ENCODE peak calls at places on chromosomes 11 and 22, in eight cellular contexts. L is H1, M is PC-3, D is MM.1S, J is DND-41, R is IMR-90, E is PC-9, I is fibroblast of lung. K is an unnamed sample.

GRCh38 chr11:10261821-10262220 is 32.2 kb downstream of the SBF2 start:
- DNase-seq in L (no peak), J (no peak), I (peak; percentile 17), E (no peak), R (peak; percentile 61), M (peak; percentile 25), D (no peak), K (no peak)

GRCh38 chr11:65852508-65853248 is 5.3 kb downstream of the CFL1 start:
- DNase-seq in E (no peak), D (no peak), M (no peak), R (no peak), I (no peak), L (no peak), J (peak; percentile 23), K (peak; percentile 59)

GRCh38 chr11:118015385-118015841 is 29.2 kb downstream of the IL10RA start:
- DNase-seq in L (no peak), D (no peak), E (no peak), R (no peak), I (no peak), M (no peak), J (no peak), K (no peak)

GRCh38 chr22:42902875-42903510 is 45.9 kb upstream of the ARFGAP3 start:
- DNase-seq in M (no peak), L (peak; percentile 10), D (no peak), I (peak; percentile 61), J (no peak), E (no peak), R (peak; percentile 87), K (no peak)

GRCh38 chr22:29481265-29482000 is 1.4 kb downstream of the NEFH start:
- DNase-seq in I (peak; percentile 41), M (no peak), E (no peak), R (no peak), D (no peak), L (no peak), J (no peak), K (no peak)

GRCh38 chr11:113618360-113618759 is 87.7 kb downstream of the TMPRSS5 start:
- DNase-seq in L (no peak), E (no peak), M (peak; percentile 98), D (no peak), J (no peak), R (peak; percentile 10), I (peak; percentile 8), K (no peak)

GRCh38 chr11:76307978-76308747 is 72.8 kb downstream of the THAP12 start:
- DNase-seq in E (no peak), J (no peak), I (no peak), L (no peak), R (no peak), M (no peak), D (no peak), K (no peak)

GRCh38 chr22:44894321-44894720 is 115.5 kb downstream of the PHF21B start:
- DNase-seq in J (no peak), I (no peak), R (no peak), E (no peak), M (no peak), D (no peak), L (no peak), K (no peak)

GRCh38 chr11:31477528-31478255 is 31.7 kb downstream of the IMMP1L start:
- DNase-seq in I (no peak), R (no peak), L (no peak), D (no peak), M (no peak), E (no peak), J (no peak), K (no peak)

GRCh38 chr11:3014314-3014938 is 22.3 kb upstream of the NAP1L4 start:
- DNase-seq in J (peak; percentile 56), M (no peak), D (no peak), R (no peak), I (no peak), L (no peak), E (no peak), K (no peak)

GRCh38 chr22:20624161-20624616 is 116.8 kb downstream of the MED15 start:
- DNase-seq in I (no peak), D (no peak), E (no peak), J (no peak), M (peak; percentile 23), L (no peak), R (peak; percentile 31), K (no peak)

GRCh38 chr22:17083811-17084540 is 824 bp upstream of the IL17RA start:
- DNase-seq in D (no peak), E (no peak), I (no peak), J (no peak), R (no peak), M (no peak), L (no peak), K (no peak)
- H3K27ac ChIP-seq in D (no peak overlapping the region), E (no peak overlapping the region), I (peak overlapping the region; percentile 17), J (peak overlapping the region; percentile 87), R (peak overlapping the region; percentile 85), M (no peak overlapping the region), L (no peak overlapping the region), K (no peak overlapping the region)

DNA sequence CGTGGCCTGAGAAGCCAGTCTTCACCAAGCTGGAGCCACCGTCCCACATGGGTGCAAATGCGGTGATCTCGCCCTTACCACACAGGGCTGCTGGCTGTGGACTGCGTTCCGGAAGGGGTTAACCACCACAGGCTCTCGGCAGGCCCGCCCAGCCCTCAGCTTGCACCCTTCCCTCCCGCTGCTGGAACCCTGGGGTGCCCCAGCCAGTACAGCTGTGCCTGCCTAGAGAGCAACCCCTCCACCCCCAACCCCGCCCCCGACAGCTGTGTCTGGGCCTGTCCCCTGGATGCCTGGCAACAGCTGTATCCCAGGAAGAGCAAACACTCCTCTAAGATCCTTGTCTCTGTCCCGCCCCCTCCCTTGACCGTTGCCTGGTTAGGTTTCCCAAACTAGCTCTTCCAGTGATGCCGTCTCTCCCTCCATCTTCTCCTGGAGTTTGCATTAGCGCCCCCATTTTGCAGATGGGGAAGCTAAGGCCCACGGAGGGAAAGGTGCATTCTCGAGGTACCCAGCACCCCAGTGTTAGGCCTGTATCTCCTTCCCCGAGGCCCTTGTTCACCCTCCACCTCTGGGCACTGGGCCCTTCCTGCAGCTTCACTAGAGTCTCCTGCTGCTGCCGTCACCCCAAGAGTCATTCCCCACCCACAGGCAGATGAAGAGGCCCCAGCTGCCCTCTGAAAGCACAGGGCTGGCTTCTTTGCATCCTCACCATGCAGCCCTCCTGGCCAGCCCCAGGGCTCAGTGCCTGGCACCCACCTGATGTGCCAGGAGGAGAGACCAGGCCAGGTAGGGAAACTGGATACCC is 12.6 kb upstream of the COX8A start:
- DNase-seq in E (no peak), J (peak; percentile 89), M (no peak), I (peak; percentile 78), R (peak; percentile 31), D (no peak), L (no peak), K (no peak)
- H2AFZ ChIP-seq in E (no peak overlapping the region), J (no peak overlapping the region), M (no peak overlapping the region), I (no peak overlapping the region), R (peak overlapping the region; percentile 40), D (no peak overlapping the region), L (no peak overlapping the region), K (no peak overlapping the region)

DNA sequence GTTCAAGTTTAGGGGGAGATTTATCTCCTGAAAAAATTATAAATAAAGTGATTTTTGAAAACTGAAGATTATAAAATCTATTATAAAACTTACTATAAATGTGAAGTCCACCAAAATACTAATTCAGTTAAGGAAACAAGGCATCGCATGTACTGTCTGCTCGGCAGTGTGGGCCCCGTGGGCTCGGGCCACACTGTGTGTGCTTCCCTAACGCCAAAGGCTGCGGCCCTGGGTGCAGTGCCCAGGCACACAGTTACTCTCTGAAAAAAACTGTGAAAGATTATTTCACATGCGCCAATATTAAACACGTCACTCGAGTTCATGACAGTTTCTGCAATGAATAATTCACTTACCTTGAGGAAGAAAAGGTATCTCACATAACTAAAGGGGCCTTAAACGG is 39.8 kb downstream of the BRD1 start:
- DNase-seq in J (no peak), E (no peak), R (no peak), L (no peak), M (no peak), D (no peak), I (no peak), K (no peak)
- H3K27ac ChIP-seq in J (no peak overlapping the region), E (no peak overlapping the region), R (no peak overlapping the region), L (no peak overlapping the region), M (no peak overlapping the region), D (no peak overlapping the region), I (no peak overlapping the region), K (no peak overlapping the region)

GRCh38 chr11:107704432-107704831 is 7.4 kb downstream of the SLN start:
- DNase-seq in L (no peak), J (no peak), D (no peak), E (peak; percentile 2), R (peak; percentile 61), I (no peak), M (peak; percentile 81), K (no peak)

GRCh38 chr11:107707128-107707760 is 4.6 kb downstream of the SLN start:
- DNase-seq in E (no peak), D (no peak), J (no peak), M (no peak), I (no peak), R (no peak), L (no peak), K (no peak)

GRCh38 chr11:107706531-107706930 is 5.3 kb downstream of the SLN start:
- DNase-seq in D (no peak), L (no peak), J (no peak), E (no peak), R (no peak), M (no peak), I (no peak), K (no peak)

GRCh38 chr11:107702723-107703122 is 9.1 kb downstream of the SLN start:
- DNase-seq in J (no peak), R (peak; percentile 28), M (peak; percentile 45), E (no peak), I (no peak), D (no peak), L (no peak), K (no peak)

GRCh38 chr11:107705027-107705426 is 6.8 kb downstream of the SLN start:
- DNase-seq in E (no peak), R (peak; percentile 92), D (no peak), L (no peak), M (peak; percentile 98), J (no peak), I (peak; percentile 82), K (no peak)
- H2AFZ ChIP-seq in E (no peak overlapping the region), R (no peak overlapping the region), D (no peak overlapping the region), L (no peak overlapping the region), M (no peak overlapping the region), J (no peak overlapping the region), I (no peak overlapping the region), K (no peak overlapping the region)